ENCODE peak calls at places on chromosomes 11 and 22, in six cellular contexts. C is A172, O is NB4, X is germinal center, W is NCI-H446 treated with DMSO at 0.1 percent for 48 hours, F is fibroblast of lung. T is an unnamed sample.
A peak's percentile ranks its signal among the peaks of the same experiment; 100 is the strongest.

GRCh38 chr22:28703436-28703835 is 23.8 kb upstream of the TTC28 start:
- DNase-seq in C (no peak), F (no peak), O (no peak), W (no peak), X (no peak), T (no peak)

GRCh38 chr11:117927926-117928325 is 1.3 kb downstream of the TMPRSS13 start:
- DNase-seq in W (no peak), C (no peak), X (no peak), O (no peak), F (no peak), T (no peak)

GRCh38 chr11:83025267-83025704 is 46.4 kb downstream of the RAB30 start:
- DNase-seq in C (no peak), W (no peak), X (no peak), O (no peak), F (no peak), T (no peak)

GRCh38 chr11:19931141-19931767 is 218.6 kb downstream of the NAV2 start:
- DNase-seq in C (no peak), O (no peak), W (no peak), X (no peak), F (peak; percentile 45), T (no peak)

GRCh38 chr11:44030276-44030932 is 17.4 kb upstream of the ACCSL start:
- DNase-seq in C (no peak), O (no peak), X (no peak), W (no peak), F (peak; percentile 88), T (no peak)

GRCh38 chr11:112248216-112248615 is 12.4 kb downstream of the PLET1 start:
- DNase-seq in C (peak; percentile 10), F (peak; percentile 92), O (no peak), X (no peak), W (no peak), T (no peak)

GRCh38 chr11:65182258-65183170 is 786 bp downstream of the CAPN1 start:
- DNase-seq in C (peak; percentile 38), W (no peak), X (no peak), O (no peak), F (peak; percentile 21), T (no peak)

GRCh38 chr11:62497132-62497915 is 49.3 kb downstream of the AHNAK start:
- DNase-seq in C (peak; percentile 81), W (no peak), O (peak; percentile 85), X (no peak), F (peak; percentile 73), T (no peak)

GRCh38 chr22:46053563-46054090 is 76.7 kb upstream of the WNT7B start:
- DNase-seq in C (peak; percentile 25), F (peak; percentile 64), O (no peak), W (no peak), X (peak; percentile 69), T (no peak)

GRCh38 chr11:40188848-40189247 is 1270.6 kb downstream of the LRRC4C start:
- DNase-seq in C (no peak), O (no peak), X (no peak), F (no peak), W (no peak), T (no peak)

GRCh38 chr22:32887293-32887692 is 85.8 kb downstream of the TIMP3 start:
- DNase-seq in O (no peak), F (no peak), X (no peak), C (no peak), W (no peak), T (no peak)

GRCh38 chr11:46294365-46295309 is 17.2 kb downstream of the CREB3L1 start:
- DNase-seq in C (peak; percentile 95), F (peak; percentile 98), O (no peak), W (no peak), X (no peak), T (no peak)

GRCh38 chr22:37337204-37337943 is 55.1 kb downstream of the CYTH4 start:
- DNase-seq in O (peak; percentile 24), X (no peak), F (peak; percentile 54), C (no peak), W (no peak), T (no peak)

GRCh38 chr11:124865902-124866851 is 945 bp downstream of the ROBO3 start:
- DNase-seq in W (peak; percentile 23), F (peak; percentile 22), O (no peak), C (no peak), X (peak; percentile 74), T (no peak)

GRCh38 chr11:74141274-74141695 is 29.5 kb downstream of the C2CD3 start:
- DNase-seq in O (no peak), F (peak; percentile 83), C (peak; percentile 73), X (no peak), W (no peak), T (peak; percentile 48)

GRCh38 chr22:43313497-43314474 is 29.4 kb downstream of the SCUBE1 start:
- DNase-seq in O (peak; percentile 66), F (no peak), C (no peak), W (no peak), X (no peak), T (no peak)

GRCh38 chr11:125287467-125288232 is 123.1 kb downstream of the PKNOX2 start:
- DNase-seq in W (no peak), O (no peak), C (no peak), F (peak; percentile 74), X (no peak), T (no peak)

GRCh38 chr22:27452916-27453315 is 348.6 kb downstream of the MN1 start:
- DNase-seq in F (no peak), C (no peak), X (no peak), O (no peak), W (no peak), T (no peak)

GRCh38 chr22:39988386-39989114 is 6.2 kb upstream of the FAM83F start:
- DNase-seq in F (no peak), C (no peak), W (no peak), X (no peak), O (no peak), T (no peak)

GRCh38 chr22:23862103-23862502 is 4.4 kb downstream of the SLC2A11 start:
- DNase-seq in X (peak; percentile 57), W (no peak), O (peak; percentile 73), F (peak; percentile 36), C (no peak), T (no peak)

GRCh38 chr11:78256962-78257361 is 68.2 kb downstream of the USP35 start:
- DNase-seq in W (no peak), O (peak; percentile 73), F (peak; percentile 93), C (peak; percentile 41), X (no peak), T (no peak)

GRCh38 chr11:69625476-69625875 is 15.5 kb upstream of the CCND1 start:
- DNase-seq in O (no peak), W (no peak), C (no peak), F (no peak), X (no peak), T (no peak)

GRCh38 chr11:12808519-12808918 is 134.3 kb downstream of the TEAD1 start:
- DNase-seq in F (peak; percentile 80), W (no peak), O (no peak), X (no peak), C (peak; percentile 69), T (no peak)

GRCh38 chr11:124644426-124645280 is 22.0 kb downstream of the TBRG1 start:
- DNase-seq in F (peak; percentile 82), C (peak; percentile 38), X (peak; percentile 40), O (peak; percentile 67), W (peak; percentile 62), T (no peak)

GRCh38 chr22:46067159-46068111 is 82.9 kb upstream of the PPARA start:
- DNase-seq in F (peak; percentile 56), O (no peak), C (peak; percentile 29), W (no peak), X (no peak), T (no peak)

GRCh38 chr22:48517039-48518030 is 1310.3 kb downstream of the BRD1 start:
- DNase-seq in C (no peak), W (no peak), F (no peak), O (no peak), X (no peak), T (no peak)

GRCh38 chr22:46619830-46620501 is at the start of gene GRAMD4:
- DNase-seq in F (peak; percentile 35), O (peak; percentile 58), W (no peak), C (no peak), X (no peak), T (no peak)

GRCh38 chr11:121057922-121058321 is 34.0 kb downstream of the TBCEL start:
- DNase-seq in X (no peak), F (no peak), W (no peak), C (no peak), O (no peak), T (no peak)

GRCh38 chr11:75855191-75855590 is 40.2 kb downstream of the UVRAG start:
- DNase-seq in F (no peak), O (no peak), C (no peak), W (no peak), X (no peak), T (no peak)

GRCh38 chr11:15699978-15700377 is 585.3 kb downstream of the INSC start:
- DNase-seq in F (no peak), O (no peak), W (no peak), C (no peak), X (no peak), T (no peak)

GRCh38 chr11:95534809-95535208 is 254.8 kb downstream of the FAM76B start:
- DNase-seq in O (no peak), X (no peak), F (no peak), W (no peak), C (no peak), T (no peak)

GRCh38 chr11:76237914-76238313 is 31.6 kb upstream of the WNT11 start:
- DNase-seq in W (no peak), X (no peak), C (peak; percentile 64), O (peak; percentile 53), F (no peak), T (no peak)

GRCh38 chr22:48796295-48797015 is 1031.2 kb downstream of the BRD1 start:
- DNase-seq in X (no peak), O (peak; percentile 22), C (peak; percentile 0), F (peak; percentile 4), W (no peak), T (no peak)